ENCODE peak calls at places on chromosomes 6 and 20, in six cellular contexts. One of them, this sample, is unnamed.

GRCh38 chr6:126063512-126064146 is 77.3 kb downstream of the TRMT11 start:
- DNase-seq in Caco-2: no peak
- DNase-seq in psoas muscle: no peak
- DNase-seq in ascending aorta: no peak
- DNase-seq in pancreas: no peak
- DNase-seq in left lung: no peak
- DNase-seq in this sample: no peak

GRCh38 chr20:2809690-2810089 is 5.1 kb upstream of the C20orf141 start:
- DNase-seq in ascending aorta: no peak
- DNase-seq in psoas muscle: no peak
- DNase-seq in left lung: no peak
- DNase-seq in pancreas: no peak
- DNase-seq in Caco-2: no peak
- DNase-seq in this sample: no peak

GRCh38 chr6:54730767-54731665 is 115.6 kb upstream of the FAM83B start:
- DNase-seq in psoas muscle: no peak
- DNase-seq in ascending aorta: no peak
- DNase-seq in left lung: no peak
- DNase-seq in pancreas: no peak
- DNase-seq in Caco-2: peak; percentile 54
- DNase-seq in this sample: peak; percentile 73

GRCh38 chr6:87772597-87773530 is 70.8 kb upstream of the AKIRIN2 start:
- DNase-seq in pancreas: no peak
- DNase-seq in ascending aorta: no peak
- DNase-seq in left lung: no peak
- DNase-seq in psoas muscle: no peak
- DNase-seq in Caco-2: no peak
- DNase-seq in this sample: no peak

GRCh38 chr6:110367001-110367400 is 8.9 kb upstream of the METTL24 start:
- DNase-seq in ascending aorta: no peak
- DNase-seq in Caco-2: no peak
- DNase-seq in left lung: no peak
- DNase-seq in pancreas: no peak
- DNase-seq in psoas muscle: no peak
- DNase-seq in this sample: no peak

GRCh38 chr6:11012976-11013375 is 31.1 kb downstream of the ELOVL2 start:
- DNase-seq in Caco-2: no peak
- DNase-seq in ascending aorta: no peak
- DNase-seq in psoas muscle: no peak
- DNase-seq in pancreas: no peak
- DNase-seq in left lung: no peak
- DNase-seq in this sample: no peak

GRCh38 chr20:1423625-1424106 is 30.8 kb upstream of the FKBP1A start:
- DNase-seq in left lung: no peak
- DNase-seq in psoas muscle: no peak
- DNase-seq in Caco-2: peak; percentile 77
- DNase-seq in pancreas: peak; percentile 46
- DNase-seq in ascending aorta: no peak
- DNase-seq in this sample: peak; percentile 91

GRCh38 chr6:64520050-64520449 is 884.4 kb downstream of the PHF3 start:
- DNase-seq in pancreas: no peak
- DNase-seq in left lung: no peak
- DNase-seq in Caco-2: no peak
- DNase-seq in ascending aorta: no peak
- DNase-seq in psoas muscle: no peak
- DNase-seq in this sample: no peak

GRCh38 chr20:16803965-16804792 is 56.0 kb downstream of the OTOR start:
- DNase-seq in ascending aorta: peak; percentile 72
- DNase-seq in pancreas: peak; percentile 41
- DNase-seq in Caco-2: peak; percentile 67
- DNase-seq in left lung: peak; percentile 73
- DNase-seq in psoas muscle: peak; percentile 39
- DNase-seq in this sample: peak; percentile 45

GRCh38 chr6:18115356-18115755 is 7.1 kb downstream of the NHLRC1 start:
- DNase-seq in left lung: no peak
- DNase-seq in psoas muscle: no peak
- DNase-seq in ascending aorta: no peak
- DNase-seq in Caco-2: no peak
- DNase-seq in pancreas: no peak
- DNase-seq in this sample: peak; percentile 19

GRCh38 chr20:58209652-58210397 is 18.6 kb downstream of the ANKRD60 start:
- DNase-seq in left lung: peak; percentile 98
- DNase-seq in ascending aorta: peak; percentile 88
- DNase-seq in psoas muscle: peak; percentile 83
- DNase-seq in Caco-2: peak; percentile 86
- DNase-seq in pancreas: peak; percentile 87
- DNase-seq in this sample: peak; percentile 65

GRCh38 chr6:52503853-52504777 is 72.7 kb downstream of the TRAM2 start:
- DNase-seq in Caco-2: no peak
- DNase-seq in pancreas: peak; percentile 95
- DNase-seq in psoas muscle: peak; percentile 92
- DNase-seq in left lung: peak; percentile 94
- DNase-seq in ascending aorta: peak; percentile 93
- DNase-seq in this sample: peak; percentile 100

GRCh38 chr6:5472583-5472982 is 211.3 kb downstream of the FARS2 start:
- DNase-seq in left lung: no peak
- DNase-seq in psoas muscle: no peak
- DNase-seq in Caco-2: no peak
- DNase-seq in pancreas: no peak
- DNase-seq in ascending aorta: no peak
- DNase-seq in this sample: no peak

GRCh38 chr6:133062077-133062476 is 179.1 kb upstream of the EYA4 start:
- DNase-seq in psoas muscle: no peak
- DNase-seq in Caco-2: no peak
- DNase-seq in ascending aorta: no peak
- DNase-seq in pancreas: no peak
- DNase-seq in left lung: no peak
- DNase-seq in this sample: no peak

GRCh38 chr20:43761396-43762340 is 34.9 kb upstream of the GTSF1L start:
- DNase-seq in pancreas: no peak
- DNase-seq in left lung: no peak
- DNase-seq in ascending aorta: no peak
- DNase-seq in psoas muscle: no peak
- DNase-seq in Caco-2: no peak
- DNase-seq in this sample: no peak

GRCh38 chr20:37403107-37404033 is 57.4 kb downstream of the SRC start:
- DNase-seq in Caco-2: no peak
- DNase-seq in psoas muscle: no peak
- DNase-seq in ascending aorta: no peak
- DNase-seq in pancreas: no peak
- DNase-seq in left lung: peak; percentile 71
- DNase-seq in this sample: no peak

GRCh38 chr6:5334341-5334740 is 73.0 kb downstream of the FARS2 start:
- DNase-seq in pancreas: no peak
- DNase-seq in psoas muscle: no peak
- DNase-seq in ascending aorta: no peak
- DNase-seq in Caco-2: no peak
- DNase-seq in left lung: no peak
- DNase-seq in this sample: no peak

GRCh38 chr6:144064402-144064830 is 31.0 kb downstream of the SF3B5 start:
- DNase-seq in left lung: peak; percentile 94
- DNase-seq in psoas muscle: peak; percentile 40
- DNase-seq in Caco-2: no peak
- DNase-seq in ascending aorta: peak; percentile 68
- DNase-seq in pancreas: peak; percentile 58
- DNase-seq in this sample: peak; percentile 55

GRCh38 chr20:62242196-62242595 is 3.9 kb downstream of the OSBPL2 start:
- DNase-seq in pancreas: peak; percentile 6
- DNase-seq in Caco-2: no peak
- DNase-seq in ascending aorta: no peak
- DNase-seq in left lung: no peak
- DNase-seq in psoas muscle: no peak
- DNase-seq in this sample: no peak

GRCh38 chr20:25000268-25000801 is 7.8 kb upstream of the APMAP start:
- DNase-seq in pancreas: peak; percentile 95
- DNase-seq in Caco-2: peak; percentile 58
- DNase-seq in psoas muscle: peak; percentile 75
- DNase-seq in left lung: no peak
- DNase-seq in ascending aorta: peak; percentile 70
- DNase-seq in this sample: peak; percentile 66

GRCh38 chr6:165881812-165882211 is 218.8 kb upstream of the PDE10A start:
- DNase-seq in left lung: no peak
- DNase-seq in Caco-2: no peak
- DNase-seq in pancreas: no peak
- DNase-seq in psoas muscle: no peak
- DNase-seq in ascending aorta: no peak
- DNase-seq in this sample: no peak

GRCh38 chr6:7636151-7636550 is 46.2 kb downstream of the SNRNP48 start:
- DNase-seq in ascending aorta: no peak
- DNase-seq in Caco-2: no peak
- DNase-seq in pancreas: no peak
- DNase-seq in left lung: no peak
- DNase-seq in psoas muscle: no peak
- DNase-seq in this sample: no peak

GRCh38 chr6:109460161-109460830 is 4.7 kb upstream of the MICAL1 start:
- DNase-seq in left lung: no peak
- DNase-seq in pancreas: no peak
- DNase-seq in ascending aorta: no peak
- DNase-seq in psoas muscle: no peak
- DNase-seq in Caco-2: no peak
- DNase-seq in this sample: no peak

GRCh38 chr6:97198181-97198580 is 84.8 kb downstream of the MMS22L start:
- DNase-seq in left lung: no peak
- DNase-seq in Caco-2: no peak
- DNase-seq in ascending aorta: no peak
- DNase-seq in pancreas: no peak
- DNase-seq in psoas muscle: no peak
- DNase-seq in this sample: no peak

GRCh38 chr6:97189767-97190166 is 93.2 kb downstream of the MMS22L start:
- DNase-seq in left lung: no peak
- DNase-seq in pancreas: no peak
- DNase-seq in psoas muscle: no peak
- DNase-seq in ascending aorta: no peak
- DNase-seq in Caco-2: no peak
- DNase-seq in this sample: no peak

GRCh38 chr6:97195117-97195516 is 87.9 kb downstream of the MMS22L start:
- DNase-seq in left lung: no peak
- DNase-seq in pancreas: no peak
- DNase-seq in ascending aorta: no peak
- DNase-seq in Caco-2: no peak
- DNase-seq in psoas muscle: no peak
- DNase-seq in this sample: peak; percentile 33
- H3K36me3 ChIP-seq in left lung: no peaks in the 10 kb centered on the region
- H3K36me3 ChIP-seq in pancreas: no peaks in the 10 kb centered on the region
- H3K36me3 ChIP-seq in ascending aorta: no peaks in the 10 kb centered on the region
- H3K36me3 ChIP-seq in Caco-2: no peaks in the 10 kb centered on the region
- H3K36me3 ChIP-seq in psoas muscle: no peaks in the 10 kb centered on the region
- H3K36me3 ChIP-seq in this sample: no peaks in the 10 kb centered on the region

GRCh38 chr6:47345761-47346160 is 36.1 kb upstream of the TNFRSF21 start:
- DNase-seq in Caco-2: no peak
- DNase-seq in left lung: no peak
- DNase-seq in pancreas: no peak
- DNase-seq in psoas muscle: no peak
- DNase-seq in ascending aorta: no peak
- DNase-seq in this sample: peak; percentile 63

GRCh38 chr6:47349931-47350330 is 40.2 kb upstream of the TNFRSF21 start:
- DNase-seq in left lung: no peak
- DNase-seq in pancreas: no peak
- DNase-seq in psoas muscle: no peak
- DNase-seq in Caco-2: no peak
- DNase-seq in ascending aorta: no peak
- DNase-seq in this sample: no peak

GRCh38 chr6:47343631-47344421 is 34.1 kb upstream of the TNFRSF21 start:
- DNase-seq in Caco-2: no peak
- DNase-seq in ascending aorta: no peak
- DNase-seq in left lung: no peak
- DNase-seq in pancreas: no peak
- DNase-seq in psoas muscle: no peak
- DNase-seq in this sample: peak; percentile 63

GRCh38 chr6:47352169-47352568 is 42.5 kb upstream of the TNFRSF21 start:
- DNase-seq in Caco-2: no peak
- DNase-seq in psoas muscle: no peak
- DNase-seq in ascending aorta: no peak
- DNase-seq in pancreas: no peak
- DNase-seq in left lung: no peak
- DNase-seq in this sample: no peak

DNA sequence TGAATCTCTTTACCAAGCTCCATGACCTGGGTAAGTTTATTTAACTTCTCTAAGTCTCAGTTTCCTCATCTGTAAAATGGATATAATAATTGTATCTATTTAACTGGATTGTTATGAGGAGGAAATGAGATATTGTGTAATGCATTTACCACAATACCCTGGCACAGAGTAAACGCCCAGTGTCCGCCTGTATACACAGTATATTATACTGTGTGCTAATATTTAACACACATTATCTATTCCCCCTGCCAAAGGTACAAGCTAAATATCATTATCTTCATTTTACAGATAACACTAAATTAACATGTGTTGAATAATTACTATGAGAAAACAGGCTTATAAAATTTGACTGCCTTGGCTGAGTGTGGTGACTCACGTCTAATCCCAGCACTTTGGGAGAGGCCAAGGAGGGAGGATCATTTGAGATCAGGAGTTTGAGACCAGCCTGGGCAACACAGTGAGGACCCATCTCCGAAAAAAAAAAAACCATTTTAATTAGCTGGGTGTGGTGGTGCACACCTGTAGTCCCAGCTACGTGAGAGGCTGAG is 38.7 kb upstream of the TNFRSF21 start:
- DNase-seq in left lung: no peak
- DNase-seq in psoas muscle: no peak
- DNase-seq in ascending aorta: no peak
- DNase-seq in Caco-2: no peak
- DNase-seq in pancreas: no peak
- DNase-seq in this sample: peak; percentile 86
- H3K4me1 ChIP-seq in left lung: peaks cover 2% of the 10 kb centered on the region
- H3K4me1 ChIP-seq in psoas muscle: no peaks in the 10 kb centered on the region
- H3K4me1 ChIP-seq in ascending aorta: no peaks in the 10 kb centered on the region
- H3K4me1 ChIP-seq in Caco-2: no peaks in the 10 kb centered on the region
- H3K4me1 ChIP-seq in pancreas: no peaks in the 10 kb centered on the region
- H3K4me1 ChIP-seq in this sample: peaks cover 4% of the 10 kb centered on the region

DNA sequence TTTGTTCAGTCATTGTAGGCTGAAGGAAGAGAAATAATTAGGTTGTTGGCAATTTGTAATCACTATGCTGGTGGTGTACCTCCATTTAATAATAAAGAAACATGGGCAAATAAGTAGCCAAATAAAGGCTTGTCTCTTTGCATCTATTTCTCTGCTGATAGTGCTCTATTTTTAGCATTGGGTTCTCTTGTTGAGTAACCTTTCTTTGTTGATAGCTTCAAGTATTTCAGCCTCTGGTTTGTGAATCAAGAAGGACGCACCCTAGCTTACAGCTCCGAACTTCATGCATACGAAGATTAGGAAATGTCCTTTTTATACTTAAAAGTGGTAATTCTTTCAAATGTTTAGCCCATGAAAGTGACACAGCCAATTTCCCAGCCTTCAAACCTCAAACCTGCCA is 2.6 kb downstream of the PPP1R14C start:
- DNase-seq in Caco-2: no peak
- DNase-seq in pancreas: no peak
- DNase-seq in ascending aorta: no peak
- DNase-seq in left lung: no peak
- DNase-seq in psoas muscle: no peak
- DNase-seq in this sample: no peak
- H3K27me3 ChIP-seq in Caco-2: no peaks in the 10 kb centered on the region
- H3K27me3 ChIP-seq in pancreas: peaks cover 32% of the 10 kb centered on the region
- H3K27me3 ChIP-seq in ascending aorta: peaks cover 5% of the 10 kb centered on the region
- H3K27me3 ChIP-seq in left lung: peaks cover 86% of the 10 kb centered on the region
- H3K27me3 ChIP-seq in psoas muscle: no peaks in the 10 kb centered on the region
- H3K27me3 ChIP-seq in this sample: peaks cover 4% of the 10 kb centered on the region

GRCh38 chr6:147297124-147297523 is 92.9 kb downstream of the STXBP5 start:
- DNase-seq in pancreas: no peak
- DNase-seq in left lung: no peak
- DNase-seq in Caco-2: no peak
- DNase-seq in psoas muscle: no peak
- DNase-seq in ascending aorta: no peak
- DNase-seq in this sample: no peak
- H3K36me3 ChIP-seq in pancreas: peaks cover 18% of the 10 kb centered on the region
- H3K36me3 ChIP-seq in left lung: no peaks in the 10 kb centered on the region
- H3K36me3 ChIP-seq in Caco-2: no peaks in the 10 kb centered on the region
- H3K36me3 ChIP-seq in psoas muscle: peaks cover 15% of the 10 kb centered on the region
- H3K36me3 ChIP-seq in ascending aorta: peaks cover 9% of the 10 kb centered on the region
- H3K36me3 ChIP-seq in this sample: no peaks in the 10 kb centered on the region